ENCODE peak calls at places on chromosomes 5 and 9, in eight cellular contexts. One of them, this sample, is unnamed.

GRCh38 chr9:89661956-89662717 is 57.3 kb downstream of the GADD45G start:
- DNase-seq in A549: peak
- DNase-seq in pancreas: peak
- DNase-seq in tibial nerve: peak
- DNase-seq in GM23248: peak
- DNase-seq in tibial artery: peak
- DNase-seq in sigmoid colon: peak
- DNase-seq in CD8-positive, alpha-beta memory T cell: no peak
- DNase-seq in this sample: peak

GRCh38 chr5:122291000-122291592 is 20.9 kb upstream of the SNCAIP start:
- DNase-seq in CD8-positive, alpha-beta memory T cell: no peak
- DNase-seq in GM23248: peak
- DNase-seq in tibial nerve: no peak
- DNase-seq in A549: no peak
- DNase-seq in pancreas: no peak
- DNase-seq in sigmoid colon: no peak
- DNase-seq in tibial artery: no peak
- DNase-seq in this sample: no peak

GRCh38 chr9:136482046-136482792 is 621 bp downstream of the SEC16A start:
- DNase-seq in tibial nerve: no peak
- DNase-seq in GM23248: peak
- DNase-seq in pancreas: no peak
- DNase-seq in A549: peak
- DNase-seq in CD8-positive, alpha-beta memory T cell: peak
- DNase-seq in sigmoid colon: peak
- DNase-seq in tibial artery: peak
- DNase-seq in this sample: no peak

GRCh38 chr5:123262275-123262823 is 160.9 kb downstream of the CEP120 start:
- DNase-seq in tibial nerve: no peak
- DNase-seq in CD8-positive, alpha-beta memory T cell: no peak
- DNase-seq in pancreas: no peak
- DNase-seq in sigmoid colon: no peak
- DNase-seq in A549: no peak
- DNase-seq in GM23248: peak
- DNase-seq in tibial artery: no peak
- DNase-seq in this sample: no peak

GRCh38 chr5:440413-441180 is 2.4 kb upstream of the EXOC3 start:
- DNase-seq in GM23248: no peak
- DNase-seq in pancreas: no peak
- DNase-seq in A549: no peak
- DNase-seq in tibial nerve: no peak
- DNase-seq in sigmoid colon: peak
- DNase-seq in CD8-positive, alpha-beta memory T cell: no peak
- DNase-seq in tibial artery: peak
- DNase-seq in this sample: no peak

GRCh38 chr9:124658165-124659017 is 112.7 kb downstream of the NR6A1 start:
- DNase-seq in tibial artery: peak
- DNase-seq in A549: peak
- DNase-seq in pancreas: peak
- DNase-seq in CD8-positive, alpha-beta memory T cell: peak
- DNase-seq in tibial nerve: peak
- DNase-seq in GM23248: peak
- DNase-seq in sigmoid colon: peak
- DNase-seq in this sample: no peak

GRCh38 chr9:89891221-89892052 is 286.6 kb downstream of the GADD45G start:
- DNase-seq in GM23248: no peak
- DNase-seq in CD8-positive, alpha-beta memory T cell: no peak
- DNase-seq in tibial artery: peak
- DNase-seq in tibial nerve: peak
- DNase-seq in A549: no peak
- DNase-seq in pancreas: no peak
- DNase-seq in sigmoid colon: peak
- DNase-seq in this sample: peak

GRCh38 chr5:174608631-174609097 is 115.7 kb upstream of the MSX2 start:
- DNase-seq in tibial nerve: no peak
- DNase-seq in pancreas: peak
- DNase-seq in GM23248: no peak
- DNase-seq in A549: no peak
- DNase-seq in CD8-positive, alpha-beta memory T cell: no peak
- DNase-seq in sigmoid colon: peak
- DNase-seq in tibial artery: peak
- DNase-seq in this sample: no peak

GRCh38 chr5:51859624-51860023 is 476.4 kb downstream of the ISL1 start:
- DNase-seq in pancreas: no peak
- DNase-seq in GM23248: no peak
- DNase-seq in sigmoid colon: no peak
- DNase-seq in A549: no peak
- DNase-seq in tibial nerve: no peak
- DNase-seq in tibial artery: no peak
- DNase-seq in CD8-positive, alpha-beta memory T cell: no peak
- DNase-seq in this sample: no peak

GRCh38 chr5:176796411-176796810 is 13.9 kb upstream of the UNC5A start:
- DNase-seq in A549: no peak
- DNase-seq in CD8-positive, alpha-beta memory T cell: no peak
- DNase-seq in GM23248: peak
- DNase-seq in pancreas: no peak
- DNase-seq in tibial artery: no peak
- DNase-seq in tibial nerve: no peak
- DNase-seq in sigmoid colon: no peak
- DNase-seq in this sample: no peak

GRCh38 chr5:134432677-134433359 is 21.1 kb upstream of the CDKN2AIPNL start:
- DNase-seq in pancreas: no peak
- DNase-seq in tibial nerve: no peak
- DNase-seq in GM23248: no peak
- DNase-seq in A549: no peak
- DNase-seq in tibial artery: no peak
- DNase-seq in CD8-positive, alpha-beta memory T cell: no peak
- DNase-seq in sigmoid colon: no peak
- DNase-seq in this sample: no peak

GRCh38 chr5:122228728-122229392 is 83.2 kb upstream of the SNCAIP start:
- DNase-seq in tibial artery: no peak
- DNase-seq in GM23248: no peak
- DNase-seq in sigmoid colon: no peak
- DNase-seq in pancreas: no peak
- DNase-seq in tibial nerve: no peak
- DNase-seq in CD8-positive, alpha-beta memory T cell: no peak
- DNase-seq in A549: no peak
- DNase-seq in this sample: no peak

DNA sequence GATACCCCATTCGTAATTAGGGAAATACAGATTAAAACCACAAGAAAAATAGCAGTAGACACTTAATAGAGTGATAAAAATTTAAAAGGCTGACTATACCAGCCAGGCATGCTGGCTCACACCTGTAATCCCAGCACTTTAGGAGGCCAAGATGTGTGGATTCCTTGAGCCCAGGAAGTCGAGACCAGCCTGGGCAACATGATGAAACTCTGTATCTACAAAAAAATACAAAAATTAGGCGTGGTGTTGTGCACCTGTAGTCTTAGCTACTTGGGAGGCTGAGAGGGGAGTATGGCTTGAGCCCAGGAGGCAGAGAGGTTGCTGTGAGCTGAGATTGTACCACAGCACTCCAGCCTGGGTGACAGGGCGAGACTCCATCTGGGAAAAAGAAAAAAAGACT is 72.0 kb downstream of the FCHO2 start:
- DNase-seq in tibial artery: no peak
- DNase-seq in pancreas: no peak
- DNase-seq in sigmoid colon: no peak
- DNase-seq in A549: no peak
- DNase-seq in CD8-positive, alpha-beta memory T cell: no peak
- DNase-seq in GM23248: no peak
- DNase-seq in tibial nerve: no peak
- DNase-seq in this sample: no peak
- H3K27ac ChIP-seq in tibial artery: no peak
- H3K27ac ChIP-seq in pancreas: no peak
- H3K27ac ChIP-seq in sigmoid colon: no peak
- H3K27ac ChIP-seq in A549: no peak
- H3K27ac ChIP-seq in CD8-positive, alpha-beta memory T cell: no peak
- H3K27ac ChIP-seq in GM23248: no peak
- H3K27ac ChIP-seq in tibial nerve: no peak
- H3K27ac ChIP-seq in this sample: no peak

GRCh38 chr9:95441081-95441480 is 75.7 kb downstream of the PTCH1 start:
- DNase-seq in tibial artery: no peak
- DNase-seq in GM23248: no peak
- DNase-seq in pancreas: no peak
- DNase-seq in tibial nerve: no peak
- DNase-seq in sigmoid colon: no peak
- DNase-seq in A549: no peak
- DNase-seq in CD8-positive, alpha-beta memory T cell: no peak
- DNase-seq in this sample: no peak

GRCh38 chr9:95437559-95437958 is 79.2 kb downstream of the PTCH1 start:
- DNase-seq in CD8-positive, alpha-beta memory T cell: no peak
- DNase-seq in A549: no peak
- DNase-seq in pancreas: no peak
- DNase-seq in sigmoid colon: no peak
- DNase-seq in GM23248: no peak
- DNase-seq in tibial nerve: no peak
- DNase-seq in tibial artery: no peak
- DNase-seq in this sample: no peak

GRCh38 chr9:95436416-95436815 is 80.4 kb downstream of the PTCH1 start:
- DNase-seq in sigmoid colon: no peak
- DNase-seq in tibial artery: no peak
- DNase-seq in tibial nerve: no peak
- DNase-seq in A549: no peak
- DNase-seq in GM23248: no peak
- DNase-seq in pancreas: no peak
- DNase-seq in CD8-positive, alpha-beta memory T cell: no peak
- DNase-seq in this sample: no peak

GRCh38 chr9:95440447-95440846 is 76.3 kb downstream of the PTCH1 start:
- DNase-seq in tibial artery: no peak
- DNase-seq in pancreas: no peak
- DNase-seq in tibial nerve: no peak
- DNase-seq in GM23248: no peak
- DNase-seq in A549: no peak
- DNase-seq in CD8-positive, alpha-beta memory T cell: no peak
- DNase-seq in sigmoid colon: no peak
- DNase-seq in this sample: no peak

GRCh38 chr9:95438958-95439357 is 77.8 kb downstream of the PTCH1 start:
- DNase-seq in A549: no peak
- DNase-seq in tibial artery: no peak
- DNase-seq in sigmoid colon: no peak
- DNase-seq in tibial nerve: no peak
- DNase-seq in pancreas: no peak
- DNase-seq in GM23248: no peak
- DNase-seq in CD8-positive, alpha-beta memory T cell: no peak
- DNase-seq in this sample: no peak
- H3K27ac ChIP-seq in A549: no peak
- H3K27ac ChIP-seq in tibial artery: no peak
- H3K27ac ChIP-seq in sigmoid colon: no peak
- H3K27ac ChIP-seq in tibial nerve: no peak
- H3K27ac ChIP-seq in pancreas: no peak
- H3K27ac ChIP-seq in GM23248: no peak
- H3K27ac ChIP-seq in CD8-positive, alpha-beta memory T cell: no peak
- H3K27ac ChIP-seq in this sample: no peak

DNA sequence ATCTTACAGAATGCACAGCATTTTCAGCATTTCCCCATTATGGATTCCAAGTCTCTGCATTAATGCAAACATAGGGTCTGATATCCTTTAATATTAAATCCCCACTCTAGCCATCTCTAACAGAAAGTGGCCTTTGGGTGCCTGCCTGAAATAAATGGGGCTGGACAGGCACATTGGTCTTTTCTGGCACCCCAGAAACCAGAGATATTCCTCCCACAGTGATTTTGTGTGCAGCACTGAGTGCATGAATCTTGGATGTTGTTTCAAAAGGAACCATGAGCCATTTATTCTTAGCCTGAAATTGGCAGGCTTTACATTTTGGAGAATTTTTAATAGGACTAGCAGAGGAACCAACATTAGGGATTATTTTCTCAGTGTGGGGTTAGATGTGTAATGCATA is 451.4 kb downstream of the NFIB start:
- DNase-seq in sigmoid colon: no peak
- DNase-seq in tibial artery: no peak
- DNase-seq in pancreas: no peak
- DNase-seq in A549: no peak
- DNase-seq in CD8-positive, alpha-beta memory T cell: no peak
- DNase-seq in tibial nerve: no peak
- DNase-seq in GM23248: no peak
- DNase-seq in this sample: no peak
- H3K27ac ChIP-seq in sigmoid colon: peak
- H3K27ac ChIP-seq in tibial artery: peak
- H3K27ac ChIP-seq in pancreas: no peak
- H3K27ac ChIP-seq in A549: no peak
- H3K27ac ChIP-seq in CD8-positive, alpha-beta memory T cell: no peak
- H3K27ac ChIP-seq in tibial nerve: peak
- H3K27ac ChIP-seq in GM23248: no peak
- H3K27ac ChIP-seq in this sample: peak

GRCh38 chr9:133715295-133715865 is 22.8 kb downstream of the SARDH start:
- DNase-seq in sigmoid colon: peak
- DNase-seq in A549: no peak
- DNase-seq in tibial nerve: no peak
- DNase-seq in tibial artery: no peak
- DNase-seq in pancreas: peak
- DNase-seq in CD8-positive, alpha-beta memory T cell: no peak
- DNase-seq in GM23248: no peak
- DNase-seq in this sample: no peak
- H3K27ac ChIP-seq in sigmoid colon: no peak
- H3K27ac ChIP-seq in A549: no peak
- H3K27ac ChIP-seq in tibial nerve: peak
- H3K27ac ChIP-seq in tibial artery: no peak
- H3K27ac ChIP-seq in pancreas: no peak
- H3K27ac ChIP-seq in CD8-positive, alpha-beta memory T cell: no peak
- H3K27ac ChIP-seq in GM23248: no peak
- H3K27ac ChIP-seq in this sample: no peak

This sample was measured in esophagus muscularis mucosa.